ENCODE peak calls at places on chromosomes 7 and 10, in nine cellular contexts. J is ovary; B is CD8-positive, alpha-beta T cell; O is tibial artery; Q is tibial nerve; A is small intestine; G is adrenal gland; X is upper lobe of right lung; L is psoas muscle. D is an unnamed sample.

GRCh38 chr10:103617362-103618026 is 124.0 kb downstream of the NEURL1 start:
- DNase-seq in J (no peak), B (no peak), X (no peak), O (no peak), A (no peak), Q (no peak), G (no peak), L (no peak), D (no peak)

GRCh38 chr10:103155485-103156085 is 37.5 kb downstream of the NT5C2 start:
- DNase-seq in A (no peak), G (peak; percentile 19), O (no peak), X (no peak), L (no peak), J (no peak), B (no peak), Q (no peak), D (no peak)

GRCh38 chr10:122725768-122726167 is 26.1 kb upstream of the C10orf120 start:
- DNase-seq in Q (no peak), O (no peak), J (no peak), B (no peak), G (no peak), A (no peak), X (no peak), L (no peak), D (no peak)

GRCh38 chr10:58414270-58415041 is 29.2 kb downstream of the TFAM start:
- DNase-seq in O (no peak), J (peak; percentile 29), Q (peak; percentile 11), G (no peak), B (no peak), X (no peak), A (peak; percentile 37), L (no peak), D (no peak)

GRCh38 chr7:74417419-74417971 is 36.2 kb upstream of the GTF2IRD1 start:
- DNase-seq in J (peak; percentile 73), X (peak; percentile 81), B (peak; percentile 59), O (peak; percentile 80), G (peak; percentile 74), A (peak; percentile 60), L (peak; percentile 81), Q (peak; percentile 58), D (peak; percentile 48)

GRCh38 chr7:155470186-155470487 is 12.2 kb downstream of the EN2 start:
- DNase-seq in O (no peak), G (no peak), B (no peak), J (no peak), L (no peak), X (no peak), A (no peak), Q (no peak), D (no peak)

GRCh38 chr10:106997721-106998120 is 166.8 kb downstream of the SORCS1 start:
- DNase-seq in A (peak; percentile 3), J (no peak), G (peak; percentile 13), L (no peak), Q (no peak), B (no peak), O (no peak), X (peak; percentile 69), D (no peak)

GRCh38 chr10:76675951-76676587 is 961.5 kb downstream of the KCNMA1 start:
- DNase-seq in O (peak; percentile 93), L (peak; percentile 64), G (no peak), A (no peak), Q (peak; percentile 57), X (no peak), B (no peak), J (peak; percentile 15), D (no peak)

GRCh38 chr7:93461350-93461749 is 113.2 kb downstream of the CALCR start:
- DNase-seq in G (no peak), J (no peak), Q (no peak), X (no peak), L (no peak), A (no peak), B (no peak), O (no peak), D (no peak)

GRCh38 chr7:69858471-69858870 is 260.2 kb downstream of the AUTS2 start:
- DNase-seq in O (no peak), G (no peak), Q (no peak), X (no peak), B (no peak), A (no peak), J (no peak), L (no peak), D (no peak)

GRCh38 chr10:42598249-42598873 is 40.0 kb downstream of the ZNF33B start:
- DNase-seq in J (no peak), Q (no peak), G (no peak), O (no peak), L (no peak), B (no peak), X (no peak), A (no peak), D (no peak)

GRCh38 chr7:42345478-42346299 is 108.7 kb upstream of the GLI3 start:
- DNase-seq in G (no peak), B (no peak), J (no peak), O (no peak), A (no peak), L (no peak), X (no peak), Q (no peak), D (no peak)
- H3K36me3 ChIP-seq in G (no peaks in the 10 kb centered on the region), B (no peaks in the 10 kb centered on the region), J (no peaks in the 10 kb centered on the region), O (no peaks in the 10 kb centered on the region), A (no peaks in the 10 kb centered on the region), L (no peaks in the 10 kb centered on the region), X (no peaks in the 10 kb centered on the region), Q (no peaks in the 10 kb centered on the region), D (no peaks in the 10 kb centered on the region)

DNA sequence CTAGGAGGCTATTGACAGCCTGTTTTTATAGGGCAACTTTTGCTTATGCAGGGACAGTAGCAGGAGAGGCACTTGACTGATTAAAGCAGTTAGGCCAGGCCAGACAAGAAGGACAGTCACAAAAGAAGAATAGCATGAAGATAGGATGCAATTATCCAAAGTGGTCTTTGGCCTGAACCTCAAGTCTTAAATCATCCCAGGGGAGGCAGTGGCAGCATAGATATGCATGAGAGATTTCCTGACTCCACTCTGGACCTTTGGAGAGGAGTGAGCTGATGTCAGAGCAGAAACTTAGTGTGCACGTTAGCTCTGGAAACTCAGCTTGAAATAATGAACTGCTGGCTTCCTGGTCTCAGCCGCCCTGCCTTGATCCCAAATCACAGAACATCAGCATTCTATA is 290.6 kb downstream of the SORCS3 start:
- DNase-seq in G (no peak), Q (no peak), A (no peak), L (no peak), O (no peak), X (no peak), J (no peak), B (no peak), D (no peak)
- H3K27ac ChIP-seq in G (no peak overlapping the region), Q (no peak overlapping the region), A (no peak overlapping the region), L (no peak overlapping the region), O (no peak overlapping the region), X (no peak overlapping the region), J (no peak overlapping the region), B (no peak overlapping the region), D (no peak overlapping the region)

GRCh38 chr7:22564511-22565045 is 64.6 kb upstream of the STEAP1B start:
- DNase-seq in X (no peak), O (no peak), Q (peak; percentile 31), L (peak; percentile 52), G (peak; percentile 27), A (no peak), J (no peak), B (no peak), D (no peak)
- H3K4me3 ChIP-seq in X (no peak overlapping the region), O (no peak overlapping the region), Q (no peak overlapping the region), L (peak overlapping the region; percentile 43), G (no peak overlapping the region), A (no peak overlapping the region), J (no peak overlapping the region), B (no peak overlapping the region), D (no peak overlapping the region)

GRCh38 chr10:133412381-133412711 is 12.1 kb downstream of the SPRN start:
- DNase-seq in G (no peak), B (no peak), A (no peak), X (no peak), Q (no peak), O (no peak), L (no peak), J (no peak), D (no peak)
- H3K36me3 ChIP-seq in G (peaks cover 18% of the 10 kb centered on the region), B (peaks cover 24% of the 10 kb centered on the region), A (peaks cover 7% of the 10 kb centered on the region), X (peaks cover 39% of the 10 kb centered on the region), Q (peaks cover 25% of the 10 kb centered on the region), O (peaks cover 63% of the 10 kb centered on the region), L (peaks cover 5% of the 10 kb centered on the region), J (no peaks in the 10 kb centered on the region), D (peaks cover 23% of the 10 kb centered on the region)

DNA sequence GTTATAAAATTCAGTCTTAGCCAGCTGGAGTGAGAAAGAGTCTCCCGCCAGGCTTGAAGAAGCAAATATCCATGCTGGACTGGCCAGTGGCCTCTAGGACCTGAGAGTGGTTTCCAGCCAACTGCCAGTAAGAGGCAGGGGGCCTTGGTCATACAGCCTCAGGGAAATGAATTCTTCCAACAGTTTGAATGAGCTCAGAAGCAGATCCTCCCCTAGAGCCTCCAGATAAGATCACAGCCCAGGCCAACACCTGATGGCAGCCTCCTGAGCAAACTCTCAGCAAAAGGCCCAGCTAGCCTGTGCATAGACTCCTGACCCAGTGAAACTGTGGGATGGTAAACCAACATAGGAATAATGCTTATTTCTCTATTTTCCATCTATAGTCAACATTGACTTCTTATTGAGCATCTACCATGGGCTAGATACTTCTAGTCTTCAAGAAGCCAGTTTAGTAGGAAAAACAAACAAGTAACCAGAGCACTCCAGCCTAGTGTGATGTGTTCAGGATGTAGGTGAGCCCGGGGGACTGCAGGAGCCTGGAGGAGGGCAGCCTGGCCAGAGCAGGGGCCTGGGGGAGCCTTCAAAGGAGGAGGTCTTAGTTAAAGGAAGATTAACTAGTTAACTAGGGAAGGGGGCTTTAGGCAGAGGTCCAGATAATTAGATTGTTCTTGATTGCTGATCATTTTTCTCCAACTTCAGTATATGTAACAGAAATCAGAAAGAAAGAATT is 115.4 kb upstream of the ADO start:
- DNase-seq in A (no peak), G (no peak), J (no peak), L (no peak), O (no peak), B (no peak), X (no peak), Q (no peak), D (no peak)
- H3K27ac ChIP-seq in A (no peak overlapping the region), G (no peak overlapping the region), J (no peak overlapping the region), L (no peak overlapping the region), O (no peak overlapping the region), B (no peak overlapping the region), X (no peak overlapping the region), Q (no peak overlapping the region), D (no peak overlapping the region)

DNA sequence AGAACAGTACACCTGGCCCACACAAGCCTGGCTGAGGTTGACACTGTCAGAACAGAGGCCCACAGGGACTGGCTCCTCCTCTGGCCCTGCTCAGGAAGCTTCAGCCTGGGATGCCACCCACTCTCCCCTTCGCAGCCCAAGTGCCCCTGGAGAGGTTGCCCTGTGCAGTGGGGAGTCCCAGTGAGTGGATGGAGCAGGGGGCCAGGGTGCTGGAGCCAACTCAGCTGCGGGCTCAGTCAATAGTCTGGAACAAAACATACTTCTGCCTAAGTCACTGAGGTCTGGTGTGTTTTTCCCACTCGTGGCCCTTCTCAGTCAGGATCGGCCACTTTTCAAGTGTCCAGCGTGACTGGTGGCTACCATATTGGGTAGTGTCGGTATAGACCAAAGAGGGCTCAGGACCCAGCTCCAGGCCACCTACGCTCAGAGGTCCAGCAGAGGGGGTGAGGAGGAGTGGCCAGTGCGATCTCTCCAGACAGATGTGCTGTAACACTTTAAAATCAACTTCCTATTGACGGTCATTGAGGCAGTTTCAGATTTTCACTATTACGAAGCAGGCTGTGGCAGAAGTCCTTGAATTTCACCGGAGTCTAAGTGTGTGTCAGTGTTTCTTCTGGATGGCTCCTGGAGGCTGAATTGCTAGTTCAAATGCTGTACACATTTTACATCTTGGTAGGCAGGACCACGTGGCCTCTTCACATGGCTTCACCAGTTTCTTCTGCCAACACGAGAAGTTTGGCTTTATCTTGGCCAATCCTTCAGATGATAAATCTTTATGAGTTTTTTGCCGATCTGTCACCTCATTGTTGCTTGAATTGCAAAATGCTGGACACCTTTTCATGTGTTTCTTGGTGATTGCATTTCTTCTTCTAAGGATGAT is 994 bp upstream of the GCK start:
- DNase-seq in X (peak; percentile 33), L (no peak), Q (no peak), O (no peak), G (no peak), A (no peak), J (no peak), B (no peak), D (no peak)
- H3K4me3 ChIP-seq in X (no peak overlapping the region), L (no peak overlapping the region), Q (no peak overlapping the region), O (no peak overlapping the region), G (no peak overlapping the region), A (no peak overlapping the region), J (no peak overlapping the region), B (no peak overlapping the region), D (no peak overlapping the region)

D was measured in naive thymus-derived CD4-positive, alpha-beta T cell.